ENCODE peak calls at places on chromosomes 2 and 18, in eight cellular contexts. T is tibial nerve, E is testis, S is K562, C is IMR-90, H is adrenal gland, P is spleen, I is ovary. G is an unnamed sample. For H3K4me1, the result is how much of the 10 kb centered on the place peaks cover.

GRCh38 chr18:74063023-74063422 is 84.6 kb downstream of the FBXO15 start:
- DNase-seq in T (no peak), E (no peak), S (peak), C (no peak), H (no peak), P (no peak), I (no peak), G (no peak)

GRCh38 chr2:179622635-179623034 is 238.8 kb downstream of the ZNF385B start:
- DNase-seq in T (no peak), E (no peak), S (no peak), C (no peak), H (no peak), P (no peak), I (no peak), G (no peak)

GRCh38 chr2:234703258-234703657 is 206.4 kb upstream of the ARL4C start:
- DNase-seq in T (no peak), E (no peak), S (no peak), C (no peak), H (no peak), P (no peak), I (no peak), G (no peak)

GRCh38 chr2:148603562-148603920 is 41.0 kb upstream of the EPC2 start:
- DNase-seq in T (no peak), E (no peak), S (no peak), C (no peak), H (no peak), P (no peak), I (no peak), G (no peak)

GRCh38 chr18:78957140-78957539 is 22.5 kb upstream of the SALL3 start:
- DNase-seq in T (no peak), E (peak), S (peak), C (no peak), H (no peak), P (no peak), I (no peak), G (no peak)

GRCh38 chr2:121285926-121286325 is 924 bp upstream of the TFCP2L1 start:
- DNase-seq in T (no peak), E (no peak), S (no peak), C (no peak), H (no peak), P (no peak), I (no peak), G (no peak)

GRCh38 chr2:109218087-109218791 is 89.2 kb downstream of the SH3RF3 start:
- DNase-seq in T (no peak), E (no peak), S (no peak), C (peak), H (peak), P (no peak), I (no peak), G (no peak)

GRCh38 chr2:26355038-26355995 is 8.7 kb upstream of the ADGRF3 start:
- DNase-seq in T (no peak), E (no peak), S (peak), C (peak), H (peak), P (no peak), I (no peak), G (no peak)

GRCh38 chr18:40929389-40929788 is 1025.6 kb upstream of the PIK3C3 start:
- DNase-seq in T (no peak), E (no peak), S (no peak), C (no peak), H (no peak), P (no peak), I (no peak), G (no peak)

GRCh38 chr2:55133467-55134315 is 83.4 kb upstream of the RTN4 start:
- DNase-seq in T (peak), E (peak), S (peak), C (peak), H (peak), P (no peak), I (peak), G (no peak)

GRCh38 chr2:152861349-152861942 is 143.0 kb downstream of the ARL6IP6 start:
- DNase-seq in T (peak), E (peak), S (peak), C (peak), H (no peak), P (no peak), I (no peak), G (no peak)

GRCh38 chr2:45586600-45586999 is 24.5 kb downstream of the SRBD1 start:
- DNase-seq in T (no peak), E (no peak), S (no peak), C (no peak), H (no peak), P (no peak), I (no peak), G (no peak)

GRCh38 chr2:208872591-208872990 is 466.0 kb downstream of the PTH2R start:
- DNase-seq in T (no peak), E (no peak), S (no peak), C (no peak), H (no peak), P (no peak), I (no peak), G (no peak)

GRCh38 chr18:77111449-77112160 is 21.0 kb downstream of the MBP start:
- DNase-seq in T (no peak), E (no peak), S (no peak), C (no peak), H (no peak), P (no peak), I (no peak), G (peak)

GRCh38 chr18:69969491-69969890 is 21.8 kb upstream of the CD226 start:
- DNase-seq in T (no peak), E (no peak), S (no peak), C (no peak), H (no peak), P (no peak), I (no peak), G (no peak)

GRCh38 chr2:69216535-69217332 is 170.3 kb downstream of the GFPT1 start:
- DNase-seq in T (no peak), E (no peak), S (no peak), C (peak), H (peak), P (no peak), I (no peak), G (no peak)

GRCh38 chr18:3305354-3305762 is 43.4 kb downstream of the MYL12B start:
- DNase-seq in T (no peak), E (no peak), S (no peak), C (peak), H (no peak), P (no peak), I (no peak), G (peak)

GRCh38 chr2:195252018-195252417 is 405.0 kb upstream of the SLC39A10 start:
- DNase-seq in T (no peak), E (no peak), S (no peak), C (no peak), H (no peak), P (no peak), I (no peak), G (no peak)

GRCh38 chr2:12856934-12857660 is 140.4 kb downstream of the TRIB2 start:
- DNase-seq in T (no peak), E (no peak), S (no peak), C (peak), H (no peak), P (no peak), I (no peak), G (no peak)

GRCh38 chr18:7778181-7778580 is 211.1 kb downstream of the PTPRM start:
- DNase-seq in T (no peak), E (no peak), S (no peak), C (peak), H (peak), P (no peak), I (no peak), G (no peak)

GRCh38 chr18:2526320-2526719 is 45.0 kb downstream of the METTL4 start:
- DNase-seq in T (no peak), E (no peak), S (no peak), C (no peak), H (no peak), P (no peak), I (no peak), G (no peak)

GRCh38 chr2:10190255-10190654 is 67.7 kb downstream of the RRM2 start:
- DNase-seq in T (no peak), E (no peak), S (no peak), C (no peak), H (no peak), P (peak), I (no peak), G (no peak)

GRCh38 chr2:15909736-15910135 is 30.6 kb upstream of the MYCN start:
- DNase-seq in T (no peak), E (no peak), S (no peak), C (no peak), H (no peak), P (no peak), I (no peak), G (no peak)

GRCh38 chr2:232872826-232873225 is 2.8 kb downstream of the SNORC start:
- DNase-seq in T (no peak), E (no peak), S (no peak), C (no peak), H (no peak), P (no peak), I (no peak), G (no peak)

GRCh38 chr2:211455225-211455841 is 898.9 kb downstream of the CPS1 start:
- DNase-seq in T (peak), E (peak), S (peak), C (peak), H (no peak), P (no peak), I (no peak), G (no peak)

GRCh38 chr2:69789129-69789528 is 40.3 kb upstream of the GMCL1 start:
- DNase-seq in T (no peak), E (no peak), S (no peak), C (peak), H (no peak), P (no peak), I (no peak), G (no peak)

GRCh38 chr2:135773917-135774316 is 32.3 kb downstream of the UBXN4 start:
- DNase-seq in T (no peak), E (no peak), S (no peak), C (peak), H (no peak), P (no peak), I (no peak), G (no peak)

GRCh38 chr18:23704806-23705205 is 15.6 kb downstream of the LAMA3 start:
- DNase-seq in T (no peak), E (no peak), S (no peak), C (no peak), H (no peak), P (no peak), I (no peak), G (no peak)

GRCh38 chr2:44169155-44169898 is 652 bp downstream of the PPM1B start:
- DNase-seq in T (peak), E (peak), S (peak), C (peak), H (peak), P (no peak), I (no peak), G (no peak)

GRCh38 chr2:44168684-44169154 is at the start of gene PPM1B:
- DNase-seq in T (peak), E (peak), S (peak), C (no peak), H (peak), P (peak), I (peak), G (no peak)

GRCh38 chr2:44166096-44166495 is 2.6 kb upstream of the PPM1B start:
- DNase-seq in T (no peak), E (no peak), S (no peak), C (no peak), H (no peak), P (peak), I (no peak), G (no peak)

GRCh38 chr2:44167311-44167907 is 1.3 kb upstream of the PPM1B start:
- DNase-seq in T (peak), E (no peak), S (no peak), C (no peak), H (no peak), P (no peak), I (no peak), G (no peak)

DNA sequence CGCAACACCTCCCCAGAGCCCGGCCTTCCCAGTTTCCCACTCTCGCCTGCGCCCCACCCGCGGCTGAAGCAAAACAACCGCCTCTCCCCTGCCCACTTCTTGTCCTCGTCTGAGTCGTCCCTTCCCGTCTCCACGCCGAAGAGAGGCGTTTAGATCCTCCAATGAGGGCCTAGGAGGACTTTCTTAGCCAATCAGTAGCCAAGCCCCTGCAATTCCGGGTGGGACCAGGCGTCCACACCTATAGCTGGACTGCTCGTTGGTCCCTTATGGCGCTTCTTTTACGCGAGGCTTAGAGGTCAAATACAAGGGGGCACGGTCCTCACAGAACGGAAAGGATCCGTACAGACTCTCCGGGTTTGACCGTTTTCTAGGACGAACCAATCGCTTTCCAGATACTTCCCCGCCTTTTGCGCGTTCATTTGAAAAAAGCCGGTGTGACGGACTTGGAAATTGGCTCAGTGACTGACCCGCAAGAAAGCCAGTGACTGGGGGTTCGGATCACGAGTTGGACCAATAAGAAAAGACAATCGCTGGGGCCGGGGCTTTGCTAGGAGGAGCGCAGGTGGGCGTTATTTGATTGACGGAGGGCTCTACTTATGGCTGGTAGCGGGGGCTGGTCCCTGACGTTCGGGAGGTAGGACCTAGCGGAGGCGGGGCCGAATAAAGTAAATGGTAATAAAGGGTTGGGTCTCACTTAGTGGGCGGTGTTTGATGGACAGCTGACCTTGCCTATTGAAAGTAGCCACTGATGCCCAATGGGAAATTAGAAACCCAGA is 579 bp upstream of the PPM1B start:
- DNase-seq in T (peak), E (peak), S (peak), C (peak), H (peak), P (peak), I (peak), G (peak)
- TF ChIP-seq POLR2A in T (peak), E (peak), S (peak), C (peak), H (peak), P (no peak), I (peak), G (no peak)

DNA sequence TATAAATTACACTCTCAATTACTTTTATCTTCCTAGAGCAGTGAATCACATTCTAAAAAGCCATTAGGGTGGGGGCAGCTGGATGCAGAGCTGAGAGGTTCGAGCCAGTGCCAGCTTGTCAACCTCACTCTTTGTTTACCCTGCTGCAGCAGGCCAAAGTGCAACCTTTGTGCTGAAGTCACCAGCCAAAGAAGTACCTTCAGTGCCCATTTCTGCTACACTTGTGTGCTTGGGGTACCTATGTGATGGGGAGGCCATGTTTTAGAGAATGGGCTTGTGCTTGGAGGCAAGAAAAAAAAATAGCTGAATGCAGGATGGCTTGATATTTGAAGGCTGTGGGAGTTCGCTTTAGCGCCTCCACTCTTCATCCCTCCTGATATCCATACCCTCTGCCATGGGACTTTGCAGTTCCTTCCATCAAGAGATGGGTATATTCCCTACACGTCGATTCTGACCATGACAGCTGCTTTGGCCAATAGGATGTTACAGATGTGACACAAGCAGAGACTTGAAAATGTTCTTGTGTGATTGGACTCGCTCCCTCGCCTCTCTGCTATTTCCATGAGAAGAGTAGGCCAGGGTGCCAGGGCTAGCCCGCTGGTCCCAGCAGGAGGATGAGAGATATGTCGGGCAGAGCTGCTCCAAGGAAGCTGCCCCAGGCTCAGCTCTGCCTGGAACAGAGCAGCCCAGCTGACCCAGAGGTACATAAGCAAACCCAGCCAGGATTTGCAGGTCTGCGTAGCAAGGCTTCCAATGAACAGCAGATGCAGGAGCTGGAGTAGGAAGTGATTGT is 12.7 kb upstream of the FZD5 start:
- DNase-seq in T (no peak), E (no peak), S (no peak), C (no peak), H (no peak), P (no peak), I (no peak), G (no peak)
- H3K4me1 ChIP-seq in T (under half), E (under half), S (under half), C (under half), H (under half), P (under half), I (under half), G (under half)

GRCh38 chr2:180979086-180979934 is 1.1 kb upstream of the UBE2E3 start:
- DNase-seq in T (peak), E (no peak), S (no peak), C (peak), H (peak), P (no peak), I (peak), G (no peak)

GRCh38 chr2:180979935-180980184 is 545 bp upstream of the UBE2E3 start:
- DNase-seq in T (no peak), E (no peak), S (no peak), C (peak), H (no peak), P (no peak), I (no peak), G (peak)

GRCh38 chr2:180983468-180984388 is 3.3 kb downstream of the UBE2E3 start:
- DNase-seq in T (no peak), E (peak), S (peak), C (peak), H (peak), P (no peak), I (no peak), G (no peak)

GRCh38 chr2:180980943-180981898 is 816 bp downstream of the UBE2E3 start:
- DNase-seq in T (no peak), E (peak), S (no peak), C (peak), H (peak), P (peak), I (peak), G (no peak)

DNA sequence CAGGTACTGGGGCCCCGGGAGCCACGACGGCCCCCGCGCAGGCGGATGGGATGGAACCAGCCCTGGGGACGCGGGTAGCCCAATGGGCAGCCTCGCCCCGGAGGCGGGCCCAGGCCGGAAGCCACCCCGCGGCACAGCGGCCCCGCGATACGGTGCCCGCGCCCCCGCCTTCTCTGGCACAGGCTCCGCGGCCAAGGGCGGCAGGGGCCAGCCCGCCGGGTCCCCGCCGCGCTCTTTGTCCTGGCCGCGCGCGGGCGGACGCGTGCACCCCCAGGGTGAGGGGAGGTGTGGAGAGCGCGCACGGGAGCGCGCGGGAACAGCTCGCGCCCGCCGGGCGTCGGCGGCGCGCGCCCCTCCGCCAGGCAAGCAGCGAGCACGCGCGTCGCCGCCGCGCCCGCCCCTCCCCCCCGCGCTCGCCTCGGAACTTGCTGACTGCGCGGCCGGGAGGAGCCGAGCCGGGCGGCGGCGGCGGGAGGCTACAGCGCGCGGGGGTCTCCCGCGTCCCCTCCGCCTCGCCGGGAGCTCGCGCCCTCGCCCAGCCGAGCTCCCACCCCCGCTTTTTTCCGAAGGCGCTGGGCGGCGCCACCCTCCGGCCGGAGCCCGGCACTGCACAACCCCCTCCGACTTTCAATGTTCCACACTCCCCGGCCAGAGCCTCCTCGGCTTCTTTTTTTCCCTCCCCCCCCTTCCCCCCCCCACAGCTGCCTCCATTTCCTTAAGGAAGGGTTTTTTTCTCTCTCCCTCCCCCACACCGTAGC is at the start of gene UBE2E3:
- DNase-seq in T (peak), E (peak), S (peak), C (peak), H (peak), P (peak), I (peak), G (no peak)
- TF ChIP-seq POLR2A in T (peak), E (no peak), S (peak), C (peak), H (peak), P (no peak), I (peak), G (no peak)

DNA sequence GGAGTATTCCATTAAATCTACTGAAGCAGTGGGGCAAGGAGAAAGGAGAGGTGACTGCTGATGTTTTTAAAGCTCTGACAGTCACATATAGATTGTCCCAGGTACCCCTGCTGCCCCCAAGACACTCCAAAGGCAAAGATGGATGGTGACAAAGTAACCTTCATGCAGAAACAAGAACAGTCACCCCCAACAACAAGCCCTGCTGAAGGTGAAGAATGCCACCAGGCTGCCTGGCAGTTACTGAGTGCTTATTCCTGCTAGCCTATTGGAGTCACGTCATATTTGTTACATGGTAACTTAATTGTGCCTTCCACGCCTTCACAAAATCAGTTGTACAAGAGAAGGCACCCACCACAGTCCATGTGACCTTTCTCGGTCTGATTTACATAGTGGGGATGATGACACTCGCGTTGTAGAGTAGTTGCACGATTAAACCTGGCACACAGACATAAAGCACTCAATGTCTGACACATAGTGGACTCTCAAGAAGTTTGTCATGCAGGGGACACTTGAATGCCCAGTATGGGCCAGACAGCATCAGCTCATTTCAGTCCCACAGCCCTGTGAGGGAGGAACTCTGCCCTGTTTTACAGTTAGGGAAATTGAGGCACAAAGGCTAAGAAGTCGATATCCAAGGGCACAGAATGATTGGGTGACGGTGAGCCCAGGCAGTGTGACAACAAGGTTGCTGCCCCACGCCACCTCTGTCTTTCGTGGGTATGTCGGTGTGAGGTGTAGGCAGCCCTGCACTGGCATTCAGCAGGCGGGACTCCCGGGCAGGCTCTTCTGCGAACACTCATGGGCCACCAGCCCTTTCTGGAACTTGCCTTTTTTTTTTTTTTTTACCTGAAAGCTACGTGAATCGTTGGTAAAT is 62.7 kb downstream of the ZCCHC2 start:
- DNase-seq in T (no peak), E (no peak), S (no peak), C (no peak), H (no peak), P (no peak), I (no peak), G (no peak)
- H3K4me1 ChIP-seq in T (under half), E (under half), S (under half), C (under half), H (under half), P (under half), I (under half), G (under half)

GRCh38 chr18:12377556-12378553 is 828 bp upstream of the AFG3L2 start:
- DNase-seq in T (no peak), E (no peak), S (no peak), C (no peak), H (no peak), P (no peak), I (no peak), G (no peak)
- TF ChIP-seq POLR2A in T (peak), E (peak), S (peak), C (peak), H (peak), P (no peak), I (no peak), G (no peak)

GRCh38 chr18:52001106-52001505 is 338.9 kb upstream of the DCC start:
- DNase-seq in T (no peak), E (no peak), S (no peak), C (no peak), H (no peak), P (no peak), I (no peak), G (no peak)
- H3K4me1 ChIP-seq in T (under half), E (under half), S (under half), C (under half), H (under half), P (under half), I (under half), G (under half)